ENCODE peak calls at places on chromosomes 3 and 15, in five cellular contexts. N is NT2/D1, O is HepG2, R is H1, Z is HEK293T. P is an unnamed sample.

GRCh38 chr3:158701666-158702065 is 29.2 kb upstream of the LXN start:
- DNase-seq in N (no peak), O (no peak), R (no peak), Z (no peak), P (no peak)

GRCh38 chr3:38130631-38131065 is 6.3 kb downstream of the ACAA1 start:
- DNase-seq in O (no peak), N (no peak), R (no peak), Z (no peak), P (no peak)

GRCh38 chr15:80844011-80844732 is 65.0 kb downstream of the CEMIP start:
- DNase-seq in O (peak; percentile 45), Z (no peak), N (peak; percentile 38), R (no peak), P (no peak)

GRCh38 chr3:128281461-128282367 is 128.4 kb downstream of the EEFSEC start:
- DNase-seq in R (no peak), N (no peak), Z (no peak), O (no peak), P (no peak)

GRCh38 chr3:169298247-169298992 is 365.1 kb downstream of the MECOM start:
- DNase-seq in Z (no peak), N (no peak), O (no peak), R (no peak), P (no peak)

GRCh38 chr3:119529883-119530282 is 29.5 kb downstream of the CD80 start:
- DNase-seq in R (no peak), N (no peak), Z (no peak), O (no peak), P (no peak)

GRCh38 chr15:71334874-71335273 is 219.6 kb downstream of the THSD4 start:
- DNase-seq in N (no peak), R (no peak), O (no peak), Z (no peak), P (no peak)

GRCh38 chr3:170142373-170142772 is 39.2 kb downstream of the PHC3 start:
- DNase-seq in R (no peak), O (no peak), N (no peak), Z (no peak), P (no peak)

GRCh38 chr15:35723852-35724251 is 177.9 kb upstream of the DPH6 start:
- DNase-seq in O (no peak), R (no peak), Z (no peak), N (no peak), P (no peak)

GRCh38 chr15:65660927-65661326 is 39.2 kb downstream of the SLC24A1 start:
- DNase-seq in O (no peak), N (no peak), R (no peak), Z (no peak), P (no peak)

DNA sequence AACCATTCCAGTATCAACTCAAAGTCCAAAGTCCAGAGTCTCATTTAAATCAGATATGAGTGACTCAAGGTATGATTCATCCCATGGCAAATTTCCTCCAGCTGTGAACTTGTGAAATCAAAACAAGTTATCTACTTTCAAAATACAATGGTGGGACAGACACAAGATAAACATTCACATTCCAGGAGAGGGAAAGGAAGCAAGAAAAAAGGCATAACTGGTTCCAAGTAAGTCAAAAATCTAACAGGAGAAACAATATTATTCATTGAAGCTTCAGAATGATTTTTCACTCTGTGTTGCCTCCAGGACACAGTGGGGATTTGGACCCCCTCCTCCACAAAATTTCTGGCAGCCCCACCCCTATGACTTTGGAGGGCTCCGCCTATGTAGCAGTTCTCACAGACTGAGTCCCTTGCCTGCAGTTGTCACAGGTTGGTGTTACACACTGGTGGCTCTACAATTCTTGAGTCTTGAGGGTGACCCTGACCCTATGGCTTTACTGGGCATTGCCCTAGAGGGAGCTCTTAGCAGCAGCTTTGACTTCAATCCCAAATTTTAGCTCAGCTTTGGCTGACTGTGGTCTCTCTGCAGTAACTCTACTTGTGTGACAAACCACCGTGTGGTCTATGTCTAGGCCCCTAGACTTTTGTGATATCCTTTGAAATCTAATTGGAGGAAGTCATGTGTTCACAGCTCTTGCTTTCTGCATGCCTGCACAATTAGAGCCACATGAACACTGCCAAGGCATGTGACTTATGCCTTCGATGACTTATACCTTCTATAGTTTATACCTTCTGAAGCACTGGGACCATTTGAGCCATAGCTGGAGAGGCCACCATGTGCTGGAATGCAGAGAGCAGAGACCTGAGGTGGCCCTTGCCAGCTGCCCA is 644.2 kb downstream of the GRM7 start:
- DNase-seq in N (no peak), R (no peak), Z (no peak), O (peak; percentile 4), P (no peak)
- TF ChIP-seq SUZ12 in N (no peak), R (no peak), Z (no peak), O (no peak), P (no peak)

GRCh38 chr3:2655229-2655701 is 454.9 kb downstream of the IL5RA start:
- DNase-seq in R (no peak), N (no peak), Z (no peak), O (no peak), P (peak; percentile 16)
- TF ChIP-seq SUZ12 in R (no peak), N (no peak), Z (no peak), O (no peak), P (no peak)

GRCh38 chr3:156536524-156537316 is 18.2 kb downstream of the SSR3 start:
- DNase-seq in O (no peak), Z (no peak), N (no peak), R (no peak), P (no peak)

GRCh38 chr3:156535798-156536197 is 19.1 kb downstream of the SSR3 start:
- DNase-seq in R (no peak), N (no peak), Z (no peak), O (no peak), P (no peak)

GRCh38 chr3:156542101-156543042 is 12.5 kb downstream of the SSR3 start:
- DNase-seq in R (no peak), N (no peak), O (no peak), Z (no peak), P (no peak)

GRCh38 chr3:156543043-156543555 is 11.8 kb downstream of the SSR3 start:
- DNase-seq in Z (no peak), R (no peak), O (no peak), N (no peak), P (no peak)

DNA sequence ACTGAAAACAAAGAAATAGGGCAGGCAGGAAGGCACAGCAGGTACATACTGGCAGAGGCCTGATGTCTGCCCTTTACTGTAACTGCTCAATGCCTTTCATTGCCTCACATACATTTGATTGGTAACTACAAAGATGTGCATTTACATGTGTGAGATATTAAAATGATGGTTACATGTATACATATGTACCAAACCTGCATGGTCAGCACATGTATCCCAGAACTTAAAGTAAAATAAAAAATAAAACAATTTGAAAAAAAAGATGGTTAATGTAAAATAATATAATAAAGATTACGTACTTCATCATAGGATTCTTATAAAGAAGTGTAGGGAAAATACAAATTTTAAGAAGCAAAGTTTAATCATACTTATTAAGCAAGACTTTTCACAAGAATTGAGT is 15.1 kb downstream of the SSR3 start:
- DNase-seq in O (no peak), Z (no peak), N (no peak), R (no peak), P (no peak)
- TF ChIP-seq SUZ12 in O (no peak), Z (no peak), N (no peak), R (no peak), P (no peak)

GRCh38 chr15:79680721-79681120 is 216.1 kb downstream of the MTHFS start:
- DNase-seq in Z (no peak), O (no peak), N (peak; percentile 43), R (peak; percentile 25), P (peak; percentile 8)
- TF ChIP-seq SUZ12 in Z (no peak), O (no peak), N (no peak), R (no peak), P (no peak)

GRCh38 chr3:154113609-154114008 is 7.6 kb upstream of the ARHGEF26 start:
- DNase-seq in N (no peak), Z (no peak), O (no peak), R (no peak), P (no peak)
- TF ChIP-seq SUZ12 in N (no peak), Z (no peak), O (no peak), R (no peak), P (no peak)

DNA sequence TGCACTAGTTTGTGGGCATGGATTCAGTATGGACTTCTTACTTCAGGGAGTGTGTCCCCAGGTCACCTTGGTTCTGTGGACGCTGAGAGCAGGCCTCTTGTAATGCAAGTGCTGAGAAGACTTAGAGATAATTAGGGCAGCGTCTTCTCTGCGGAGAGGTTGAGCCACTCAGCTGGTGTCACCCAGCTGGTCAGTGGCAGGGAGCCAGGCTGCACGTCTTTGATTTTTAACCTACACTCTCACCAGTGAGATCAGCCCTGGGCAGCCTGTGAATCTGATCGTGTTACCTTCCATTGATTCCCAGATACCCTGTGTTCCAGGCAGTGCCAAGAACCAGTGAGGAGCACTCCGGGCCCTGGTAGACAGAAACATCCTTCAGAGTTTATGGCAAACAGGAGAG is 92.6 kb downstream of the SLCO3A1 start:
- DNase-seq in O (no peak), R (no peak), Z (no peak), N (no peak), P (no peak)
- TF ChIP-seq SUZ12 in O (no peak), R (no peak), Z (no peak), N (no peak), P (no peak)

GRCh38 chr15:40358492-40359353 is 704 bp downstream of the DISP2 start:
- DNase-seq in O (no peak), R (no peak), Z (no peak), N (no peak), P (no peak)
- TF ChIP-seq SUZ12 in O (no peak), R (no peak), Z (no peak), N (no peak), P (no peak)

P was measured in GM12878.